ENCODE peak calls at places on chromosomes 13 and 19, in ten cellular contexts. M, D, S, O, T, N, J, Y, U and H are unnamed samples.

GRCh38 chr13:105918842-105919741 is 616.4 kb downstream of the EFNB2 start:
- DNase-seq in N (no peak), Y (peak), T (no peak), D (peak), M (peak), O (no peak), J (peak), S (no peak), U (no peak), H (no peak)

GRCh38 chr13:97256343-97256783 is 34.2 kb downstream of the MBNL2 start:
- DNase-seq in N (no peak), O (no peak), M (peak), S (no peak), D (peak), Y (peak), T (no peak), J (peak), U (no peak), H (no peak)

GRCh38 chr13:42486711-42487198 is 87.2 kb upstream of the TNFSF11 start:
- DNase-seq in O (no peak), T (no peak), D (no peak), J (peak), U (no peak), S (no peak), M (peak), Y (peak), N (peak), H (no peak)

GRCh38 chr13:113152894-113153809 is 5.3 kb upstream of the PROZ start:
- DNase-seq in J (peak), O (peak), D (no peak), S (no peak), M (peak), N (no peak), T (no peak), U (no peak), Y (peak), H (peak)

GRCh38 chr13:93775507-93776108 is 549.0 kb downstream of the GPC6 start:
- DNase-seq in U (no peak), Y (peak), J (peak), S (no peak), D (peak), O (no peak), M (peak), T (no peak), N (no peak), H (no peak)

GRCh38 chr13:43245374-43245964 is 222.1 kb downstream of the DNAJC15 start:
- DNase-seq in T (no peak), Y (peak), S (no peak), N (no peak), M (peak), D (no peak), U (no peak), J (peak), O (no peak), H (no peak)

GRCh38 chr19:42281175-42282035 is 12.4 kb downstream of the CIC start:
- DNase-seq in J (no peak), U (peak), O (peak), T (no peak), D (peak), S (peak), Y (peak), M (peak), N (no peak), H (peak)

GRCh38 chr13:111255228-111255790 is 65.1 kb upstream of the TEX29 start:
- DNase-seq in N (no peak), M (no peak), Y (no peak), S (no peak), O (no peak), T (no peak), D (no peak), U (no peak), J (no peak), H (peak)

GRCh38 chr19:33503791-33504444 is 17.7 kb downstream of the PEPD start:
- DNase-seq in D (no peak), N (no peak), U (no peak), T (no peak), M (no peak), J (no peak), Y (no peak), S (no peak), O (no peak), H (no peak)

GRCh38 chr13:58619396-58620113 is 988.0 kb downstream of the PCDH17 start:
- DNase-seq in T (no peak), O (no peak), N (no peak), J (no peak), M (no peak), S (peak), D (no peak), U (no peak), Y (peak), H (no peak)

GRCh38 chr13:74889321-74889720 is 592.6 kb downstream of the TBC1D4 start:
- DNase-seq in T (no peak), S (no peak), O (no peak), M (peak), J (peak), N (no peak), Y (peak), D (no peak), U (no peak), H (no peak)

GRCh38 chr19:27833031-27833430 is 1379.9 kb downstream of the UQCRFS1 start:
- DNase-seq in O (no peak), S (no peak), D (no peak), M (no peak), U (no peak), N (no peak), Y (no peak), T (no peak), J (no peak), H (no peak)

GRCh38 chr13:33188093-33188882 is 97.3 kb downstream of the STARD13 start:
- DNase-seq in O (no peak), T (no peak), D (no peak), M (peak), N (no peak), Y (peak), U (no peak), J (peak), S (no peak), H (no peak)

GRCh38 chr19:48575931-48576622 is 24.1 kb downstream of the SULT2B1 start:
- DNase-seq in O (no peak), U (no peak), N (no peak), D (no peak), M (no peak), S (no peak), T (no peak), J (no peak), Y (no peak), H (no peak)

GRCh38 chr13:65965496-65965895 is 1264.6 kb downstream of the PCDH9 start:
- DNase-seq in D (no peak), J (peak), Y (peak), U (no peak), M (peak), T (no peak), N (no peak), O (no peak), S (no peak), H (no peak)

GRCh38 chr13:41313659-41314197 is 2.7 kb downstream of the NAA16 start:
- DNase-seq in Y (no peak), O (no peak), T (no peak), M (no peak), N (no peak), S (no peak), U (no peak), J (no peak), D (no peak), H (no peak)

GRCh38 chr13:76879211-76879875 is 6.9 kb downstream of the KCTD12 start:
- DNase-seq in S (no peak), U (peak), O (no peak), Y (peak), M (peak), N (no peak), T (peak), D (no peak), J (peak), H (no peak)

GRCh38 chr13:110062077-110062776 is 244.7 kb downstream of the COL4A1 start:
- DNase-seq in T (no peak), Y (no peak), O (no peak), D (peak), U (no peak), J (peak), N (no peak), M (no peak), S (no peak), H (no peak)

GRCh38 chr13:75505327-75505726 is 23.4 kb upstream of the TBC1D4 start:
- DNase-seq in Y (no peak), D (no peak), J (no peak), O (no peak), S (no peak), T (no peak), N (no peak), M (no peak), U (no peak), H (no peak)

GRCh38 chr19:28358604-28359003 is 854.3 kb downstream of the UQCRFS1 start:
- DNase-seq in Y (no peak), D (no peak), N (no peak), S (no peak), M (peak), T (no peak), O (no peak), J (no peak), U (no peak), H (no peak)

GRCh38 chr13:94329754-94330551 is 149.5 kb downstream of the DCT start:
- DNase-seq in U (no peak), S (no peak), Y (peak), M (peak), D (peak), J (peak), O (no peak), T (no peak), N (peak), H (no peak)

GRCh38 chr13:33931397-33931987 is 113.5 kb downstream of the RFC3 start:
- DNase-seq in N (peak), J (peak), Y (peak), S (peak), M (peak), O (no peak), D (peak), T (no peak), U (no peak), H (no peak)

GRCh38 chr13:79492313-79492798 is 11.4 kb downstream of the NDFIP2 start:
- DNase-seq in U (no peak), T (no peak), N (no peak), O (no peak), S (no peak), J (no peak), Y (peak), D (no peak), M (no peak), H (no peak)

GRCh38 chr19:46821512-46822359 is 28.9 kb downstream of the AP2S1 start:
- DNase-seq in D (no peak), T (peak), S (no peak), O (no peak), N (no peak), Y (no peak), J (no peak), U (peak), M (no peak), H (no peak)

GRCh38 chr19:8085606-8086464 is 33.3 kb downstream of the CCL25 start:
- DNase-seq in S (no peak), Y (no peak), T (no peak), M (no peak), J (peak), N (no peak), O (no peak), D (no peak), U (no peak), H (peak)